ENCODE peak calls at places on chromosomes 1 and 21, in four cellular contexts. D, S, B and I are unnamed samples.
A peak's percentile ranks its signal among the peaks of the same experiment; 100 is the strongest.

GRCh38 chr21:34992736-34993135 is 56.4 kb downstream of the RUNX1 start:
- DNase-seq in B (no peak), D (no peak), S (no peak), I (no peak)

GRCh38 chr1:2516946-2517345 is 9.4 kb downstream of the PANK4 start:
- DNase-seq in D (no peak), S (no peak), B (no peak), I (no peak)

GRCh38 chr1:31013187-31013864 is 52.2 kb downstream of the PUM1 start:
- DNase-seq in S (no peak), B (no peak), D (no peak), I (no peak)

GRCh38 chr21:44306926-44307687 is 7.3 kb downstream of the PFKL start:
- DNase-seq in S (no peak), D (no peak), B (no peak), I (no peak)

GRCh38 chr1:169526998-169527397 is 41.3 kb upstream of the SLC19A2 start:
- DNase-seq in D (no peak), B (no peak), S (no peak), I (no peak)

GRCh38 chr21:43297989-43298388 is 128.9 kb downstream of the SIK1 start:
- DNase-seq in S (no peak), D (no peak), B (no peak), I (no peak)

GRCh38 chr1:179575497-179576314 is at the start of gene NPHS2:
- DNase-seq in D (no peak), S (no peak), B (no peak), I (no peak)

GRCh38 chr1:117599822-117600221 is 6.0 kb upstream of the TENT5C start:
- DNase-seq in B (no peak), S (no peak), D (no peak), I (no peak)

GRCh38 chr1:169604781-169605560 is 18.7 kb upstream of the F5 start:
- DNase-seq in S (peak; percentile 90), B (peak; percentile 55), D (no peak), I (no peak)

GRCh38 chr1:183242556-183242955 is 56.5 kb downstream of the LAMC2 start:
- DNase-seq in S (no peak), D (no peak), B (no peak), I (no peak)

GRCh38 chr1:230754831-230755230 is 7.6 kb downstream of the CAPN9 start:
- DNase-seq in S (no peak), B (no peak), D (no peak), I (no peak)

GRCh38 chr21:33112151-33112550 is 42.2 kb downstream of the OLIG1 start:
- DNase-seq in S (no peak), D (no peak), B (no peak), I (no peak)

GRCh38 chr21:35102488-35103407 is 53.6 kb upstream of the RUNX1 start:
- DNase-seq in S (peak; percentile 74), B (no peak), D (peak; percentile 76), I (peak; percentile 37)

GRCh38 chr1:34904236-34905097 is 25.0 kb downstream of the DLGAP3 start:
- DNase-seq in B (no peak), S (no peak), D (no peak), I (no peak)

GRCh38 chr1:69919129-69919921 is 286.1 kb downstream of the LRRC40 start:
- DNase-seq in B (no peak), S (no peak), D (no peak), I (no peak)

GRCh38 chr1:183498342-183498991 is 26.2 kb downstream of the SMG7 start:
- DNase-seq in S (no peak), B (no peak), D (no peak), I (no peak)

GRCh38 chr1:214281902-214282695 is 1.1 kb downstream of the SMYD2 start:
- DNase-seq in D (peak; percentile 45), S (peak; percentile 34), B (no peak), I (no peak)

GRCh38 chr1:54806931-54807611 is 5.9 kb upstream of the TTC22 start:
- DNase-seq in D (no peak), B (no peak), S (no peak), I (no peak)

GRCh38 chr1:157963713-157964112 is 29.7 kb upstream of the KIRREL1 start:
- DNase-seq in S (no peak), B (no peak), D (peak; percentile 64), I (peak; percentile 23)

GRCh38 chr21:20741445-20741844 is 256.8 kb upstream of the NCAM2 start:
- DNase-seq in B (no peak), S (no peak), D (no peak), I (no peak)

GRCh38 chr1:233233508-233234040 is 62.0 kb downstream of the PCNX2 start:
- DNase-seq in S (no peak), B (no peak), D (no peak), I (no peak)

GRCh38 chr1:1463312-1463711 is 8.3 kb upstream of the ATAD3B start:
- DNase-seq in S (no peak), B (no peak), D (no peak), I (no peak)

GRCh38 chr1:115654663-115655306 is 13.0 kb downstream of the VANGL1 start:
- DNase-seq in S (no peak), B (no peak), D (peak; percentile 36), I (no peak)

GRCh38 chr1:149844096-149844495 is 55.3 kb upstream of the BOLA1 start:
- DNase-seq in D (peak; percentile 11), B (no peak), S (no peak), I (no peak)

GRCh38 chr1:57725318-57725717 is 301.5 kb upstream of the DAB1 start:
- DNase-seq in D (no peak), B (no peak), S (no peak), I (no peak)

GRCh38 chr1:208256091-208256490 is 11.9 kb upstream of the PLXNA2 start:
- DNase-seq in S (no peak), D (no peak), B (no peak), I (no peak)

GRCh38 chr1:238485906-238486219 is 595.1 kb upstream of the ZP4 start:
- DNase-seq in D (no peak), B (no peak), S (no peak), I (no peak)

GRCh38 chr1:114118351-114118990 is 35.2 kb downstream of the SYT6 start:
- DNase-seq in S (no peak), B (no peak), D (no peak), I (no peak)

GRCh38 chr1:66262233-66262632 is 271.7 kb upstream of the SGIP1 start:
- DNase-seq in B (no peak), S (no peak), D (no peak), I (no peak)

GRCh38 chr21:17925000-17925610 is 105.9 kb upstream of the C21orf91 start:
- DNase-seq in D (peak; percentile 66), S (peak; percentile 33), B (peak; percentile 33), I (no peak)

GRCh38 chr21:41361786-41362604 is at the start of gene MX2:
- DNase-seq in D (no peak), B (peak; percentile 91), S (peak; percentile 83), I (peak; percentile 42)

GRCh38 chr1:211641942-211642341 is 33.5 kb downstream of the NEK2 start:
- DNase-seq in B (no peak), D (no peak), S (no peak), I (no peak)

GRCh38 chr1:230147253-230148193 is 80.5 kb downstream of the GALNT2 start:
- DNase-seq in D (no peak), S (no peak), B (no peak), I (no peak)

GRCh38 chr1:13751458-13751871 is 51.5 kb downstream of the PRDM2 start:
- DNase-seq in B (peak; percentile 37), D (no peak), S (no peak), I (no peak)

GRCh38 chr1:226365166-226365565 is 42.7 kb downstream of the PARP1 start:
- DNase-seq in B (no peak), D (no peak), S (no peak), I (no peak)

DNA sequence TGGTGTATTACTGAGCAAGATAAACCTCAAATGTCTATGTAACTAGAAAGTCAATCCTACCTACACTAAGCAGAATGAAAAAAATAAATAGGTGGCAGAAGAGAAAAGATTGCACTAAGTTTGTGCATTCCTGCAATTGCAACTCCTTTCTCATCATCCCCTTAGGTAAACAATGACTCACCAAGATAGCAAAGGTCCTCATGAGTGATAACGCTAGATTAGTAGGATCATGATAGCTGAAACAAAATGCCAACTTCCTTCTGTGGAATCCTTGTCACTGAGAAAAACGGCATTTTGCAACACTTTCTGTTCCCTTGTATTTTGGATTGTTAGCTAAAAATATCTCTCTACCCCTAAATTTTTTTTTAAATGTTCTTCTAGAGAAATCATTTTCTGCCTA is 20.0 kb upstream of the FCER1A start:
- DNase-seq in B (no peak), S (peak; percentile 20), D (no peak), I (no peak)
- TF ChIP-seq SPI1 in B (no peak), S (no peak), D (no peak), I (no peak)

DNA sequence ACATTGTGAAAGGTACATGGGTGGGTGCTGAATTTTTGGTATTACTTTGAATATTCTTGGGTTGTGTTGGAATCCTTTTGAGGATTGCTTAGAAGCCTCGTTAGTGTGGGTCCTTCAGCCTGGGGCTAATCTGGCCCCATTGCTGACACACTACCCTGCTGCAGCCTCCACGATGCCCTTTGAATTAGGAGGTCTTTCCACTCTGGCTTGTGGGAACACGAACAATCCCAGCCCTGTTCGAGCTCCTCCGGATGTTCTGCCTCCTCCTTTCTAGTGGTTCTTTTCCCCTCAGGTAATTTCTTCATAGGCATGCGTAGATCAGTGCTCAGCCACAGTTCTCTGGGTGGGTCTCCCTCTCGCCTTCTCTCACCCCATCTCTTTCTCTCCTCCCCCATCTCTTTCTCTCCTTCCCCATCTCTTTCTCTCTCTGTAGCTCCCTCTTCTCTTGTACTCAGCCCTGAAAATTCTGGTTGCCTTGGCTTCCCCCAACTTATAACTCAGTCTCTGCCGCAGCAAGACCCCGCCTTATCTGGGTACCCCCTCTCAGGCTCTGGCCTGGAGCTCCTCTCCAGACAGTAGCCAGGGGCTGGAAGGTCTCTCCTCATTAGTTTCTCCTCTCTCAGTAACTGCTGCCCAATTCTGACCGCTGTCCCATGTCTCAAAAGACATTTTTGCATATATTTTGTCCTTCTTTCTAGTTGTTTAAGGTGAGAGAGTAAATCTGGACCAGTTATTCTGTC is 46.0 kb upstream of the SLC19A1 start:
- DNase-seq in B (no peak), D (no peak), S (no peak), I (no peak)
- TF ChIP-seq SPI1 in B (no peak), D (no peak), S (no peak), I (no peak)

GRCh38 chr1:94160811-94161210 is 39.9 kb upstream of the ABCA4 start:
- DNase-seq in D (no peak), B (no peak), S (no peak), I (no peak)
- TF ChIP-seq SPI1 in D (no peak), B (no peak), S (no peak), I (no peak)

DNA sequence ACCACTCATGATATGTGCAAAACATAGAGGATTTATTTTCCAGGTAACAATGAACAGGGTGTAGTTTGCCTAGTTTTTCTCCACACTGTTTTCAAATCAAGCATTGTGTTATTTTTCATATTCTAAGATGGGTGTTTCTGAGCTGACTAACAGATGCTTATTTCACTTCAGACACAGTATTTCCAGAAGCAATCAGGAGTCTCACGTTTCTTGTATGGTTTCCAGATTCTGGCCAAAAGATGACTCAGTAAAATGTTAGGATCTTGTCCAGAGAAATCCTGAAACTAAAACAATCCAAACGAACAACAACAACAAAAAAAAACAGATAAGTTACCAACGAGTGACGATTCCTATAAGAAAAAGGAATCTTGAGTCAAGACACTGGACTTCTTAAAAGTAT is 5.3 kb downstream of the UTS2 start:
- DNase-seq in D (no peak), B (no peak), S (no peak), I (no peak)
- TF ChIP-seq SPI1 in D (no peak), B (no peak), S (no peak), I (no peak)